ENCODE peak calls at places on chromosomes 11 and 22, in seven cellular contexts. X, F, Z, V, W, Y and D are unnamed samples.

GRCh38 chr11:11980200-11980599 is 28.2 kb downstream of the DKK3 start:
- DNase-seq in X (no peak), F (no peak), Z (no peak), V (no peak), W (no peak), Y (no peak), D (peak)

GRCh38 chr11:67613960-67614715 is 7.4 kb downstream of the NDUFV1 start:
- DNase-seq in X (peak), F (no peak), Z (no peak), V (peak), W (peak), Y (peak), D (peak)

GRCh38 chr11:118076754-118077281 is at the start of gene TMPRSS4:
- DNase-seq in X (peak), F (no peak), Z (no peak), V (no peak), W (no peak), Y (no peak), D (peak)

GRCh38 chr11:118530683-118531596 is at the start of gene TMEM25:
- DNase-seq in X (peak), F (no peak), Z (no peak), V (peak), W (peak), Y (no peak), D (peak)

GRCh38 chr11:67281552-67282150 is 7.5 kb upstream of the ANKRD13D start:
- DNase-seq in X (no peak), F (no peak), Z (no peak), V (no peak), W (no peak), Y (peak), D (no peak)

GRCh38 chr11:14657841-14658240 is 14.2 kb downstream of the PDE3B start:
- DNase-seq in X (no peak), F (no peak), Z (no peak), V (no peak), W (no peak), Y (no peak), D (no peak)

GRCh38 chr22:45740236-45740635 is 68.6 kb downstream of the ATXN10 start:
- DNase-seq in X (no peak), F (no peak), Z (no peak), V (no peak), W (no peak), Y (no peak), D (no peak)

GRCh38 chr22:42939451-42939881 is 75.5 kb downstream of the PACSIN2 start:
- DNase-seq in X (no peak), F (no peak), Z (no peak), V (no peak), W (no peak), Y (no peak), D (no peak)

GRCh38 chr11:60345489-60345888 is 18.4 kb downstream of the MS4A6E start:
- DNase-seq in X (no peak), F (no peak), Z (no peak), V (peak), W (no peak), Y (no peak), D (peak)

GRCh38 chr11:32225491-32226285 is 134.8 kb downstream of the RCN1 start:
- DNase-seq in X (no peak), F (no peak), Z (no peak), V (no peak), W (no peak), Y (no peak), D (no peak)

GRCh38 chr22:42608481-42609361 is 6.0 kb downstream of the POLDIP3 start:
- DNase-seq in X (peak), F (no peak), Z (no peak), V (no peak), W (no peak), Y (no peak), D (no peak)

GRCh38 chr11:124756033-124756752 is 4.1 kb upstream of the VSIG2 start:
- DNase-seq in X (no peak), F (no peak), Z (no peak), V (no peak), W (no peak), Y (no peak), D (no peak)

GRCh38 chr11:96055706-96056387 is 131.9 kb upstream of the MTMR2 start:
- DNase-seq in X (peak), F (no peak), Z (no peak), V (no peak), W (no peak), Y (no peak), D (no peak)

GRCh38 chr11:102934735-102935134 is 20.8 kb downstream of the MMP13 start:
- DNase-seq in X (no peak), F (no peak), Z (no peak), V (no peak), W (no peak), Y (no peak), D (no peak)

GRCh38 chr11:48018561-48019229 is 38.3 kb downstream of the PTPRJ start:
- DNase-seq in X (no peak), F (no peak), Z (no peak), V (peak), W (no peak), Y (no peak), D (no peak)

GRCh38 chr11:131253885-131254204 is 116.6 kb upstream of the NTM start:
- DNase-seq in X (no peak), F (no peak), Z (no peak), V (no peak), W (no peak), Y (no peak), D (no peak)

GRCh38 chr11:65852508-65853248 is 5.3 kb downstream of the CFL1 start:
- DNase-seq in X (no peak), F (no peak), Z (no peak), V (no peak), W (no peak), Y (no peak), D (no peak)

GRCh38 chr11:78379039-78379670 is 38.5 kb downstream of the GAB2 start:
- DNase-seq in X (no peak), F (no peak), Z (no peak), V (no peak), W (no peak), Y (no peak), D (no peak)

GRCh38 chr22:44424131-44424711 is 73.8 kb downstream of the RTL6 start:
- DNase-seq in X (no peak), F (no peak), Z (no peak), V (no peak), W (no peak), Y (no peak), D (no peak)

GRCh38 chr11:122097419-122098001 is 18.5 kb downstream of the BLID start:
- DNase-seq in X (peak), F (peak), Z (no peak), V (no peak), W (no peak), Y (no peak), D (no peak)

GRCh38 chr11:71502026-71502425 is 25.0 kb upstream of the KRTAP5-7 start:
- DNase-seq in X (no peak), F (no peak), Z (no peak), V (no peak), W (no peak), Y (no peak), D (no peak)

GRCh38 chr11:67056640-67057409 is at the start of gene RHOD:
- DNase-seq in X (no peak), F (peak), Z (no peak), V (peak), W (peak), Y (no peak), D (peak)

GRCh38 chr11:88421530-88421929 is 84.0 kb upstream of the CTSC start:
- DNase-seq in X (peak), F (no peak), Z (no peak), V (no peak), W (no peak), Y (no peak), D (no peak)

GRCh38 chr11:43944761-43945311 is 2.4 kb downstream of the C11orf96 start:
- DNase-seq in X (peak), F (peak), Z (peak), V (peak), W (peak), Y (no peak), D (peak)